ENCODE peak calls at places on chromosomes 3 and 15, in seven cellular contexts. Q, X, R, J, M, N and F are unnamed samples.

GRCh38 chr3:15206662-15207576 is 873 bp downstream of the CAPN7 start:
- DNase-seq in Q (no peak), X (no peak), R (no peak), J (no peak), M (peak), N (no peak), F (peak)

GRCh38 chr15:37678124-37678523 is 256.3 kb upstream of the TMCO5A start:
- DNase-seq in Q (no peak), X (no peak), R (no peak), J (no peak), M (no peak), N (no peak), F (no peak)

GRCh38 chr3:123150449-123150954 is 51.2 kb upstream of the SEC22A start:
- DNase-seq in Q (no peak), X (no peak), R (no peak), J (no peak), M (no peak), N (no peak), F (no peak)

GRCh38 chr3:56855856-56856538 is 54.2 kb upstream of the ARHGEF3 start:
- DNase-seq in Q (no peak), X (no peak), R (no peak), J (no peak), M (peak), N (no peak), F (no peak)

GRCh38 chr3:159765025-159765859 is 223.4 kb upstream of the IL12A start:
- DNase-seq in Q (peak), X (no peak), R (peak), J (no peak), M (peak), N (peak), F (peak)

GRCh38 chr3:197022405-197023231 is 7.0 kb downstream of the MELTF start:
- DNase-seq in Q (no peak), X (no peak), R (no peak), J (no peak), M (no peak), N (no peak), F (no peak)

GRCh38 chr3:145243875-145244274 is 917.1 kb downstream of the PLOD2 start:
- DNase-seq in Q (peak), X (no peak), R (no peak), J (no peak), M (peak), N (no peak), F (no peak)

GRCh38 chr3:142448424-142448823 is 587 bp upstream of the XRN1 start:
- DNase-seq in Q (no peak), X (no peak), R (no peak), J (no peak), M (peak), N (no peak), F (no peak)

GRCh38 chr3:171072432-171072831 is 45.9 kb upstream of the SLC2A2 start:
- DNase-seq in Q (no peak), X (no peak), R (no peak), J (no peak), M (no peak), N (no peak), F (no peak)

GRCh38 chr15:65182538-65182937 is 2.6 kb downstream of the CLPX start:
- DNase-seq in Q (no peak), X (no peak), R (no peak), J (no peak), M (no peak), N (no peak), F (no peak)

GRCh38 chr3:98812851-98813374 is 49.8 kb downstream of the ST3GAL6 start:
- DNase-seq in Q (no peak), X (no peak), R (no peak), J (no peak), M (no peak), N (no peak), F (no peak)

GRCh38 chr15:66298803-66299251 is 5.5 kb downstream of the DIS3L start:
- DNase-seq in Q (no peak), X (no peak), R (no peak), J (no peak), M (no peak), N (no peak), F (no peak)

GRCh38 chr3:172869356-172869755 is 118.8 kb downstream of the ECT2 start:
- DNase-seq in Q (no peak), X (peak), R (no peak), J (no peak), M (peak), N (no peak), F (no peak)

GRCh38 chr15:96504371-96504770 is 173.9 kb downstream of the NR2F2 start:
- DNase-seq in Q (no peak), X (no peak), R (no peak), J (no peak), M (no peak), N (no peak), F (no peak)

GRCh38 chr3:197487911-197488391 is 67.8 kb downstream of the BDH1 start:
- DNase-seq in Q (peak), X (peak), R (no peak), J (no peak), M (peak), N (no peak), F (no peak)

GRCh38 chr15:58066042-58066867 is 744 bp upstream of the ALDH1A2 start:
- DNase-seq in Q (peak), X (no peak), R (peak), J (no peak), M (peak), N (no peak), F (peak)

GRCh38 chr3:14145236-14145635 is 20.4 kb downstream of the TMEM43 start:
- DNase-seq in Q (no peak), X (no peak), R (peak), J (no peak), M (peak), N (no peak), F (no peak)

GRCh38 chr15:92714071-92714456 is 58.5 kb upstream of the FAM174B start:
- DNase-seq in Q (no peak), X (no peak), R (no peak), J (no peak), M (peak), N (no peak), F (peak)

GRCh38 chr15:85592148-85592547 is 202.6 kb downstream of the KLHL25 start:
- DNase-seq in Q (no peak), X (no peak), R (no peak), J (no peak), M (peak), N (no peak), F (no peak)

GRCh38 chr3:183822631-183823030 is 2.7 kb downstream of the MAP6D1 start:
- DNase-seq in Q (no peak), X (no peak), R (no peak), J (no peak), M (no peak), N (no peak), F (no peak)

GRCh38 chr3:192514081-192514753 is 213.1 kb downstream of the FGF12 start:
- DNase-seq in Q (peak), X (no peak), R (no peak), J (no peak), M (peak), N (no peak), F (no peak)

GRCh38 chr3:9067352-9067975 is 104.2 kb upstream of the RAD18 start:
- DNase-seq in Q (no peak), X (peak), R (no peak), J (no peak), M (peak), N (no peak), F (peak)

GRCh38 chr15:28273468-28273867 is 48.5 kb downstream of the HERC2 start:
- DNase-seq in Q (no peak), X (no peak), R (no peak), J (no peak), M (peak), N (no peak), F (no peak)